ENCODE peak calls at places on chromosomes 4 and X, in four cellular contexts. J is stimulated activated CD8-positive, alpha-beta memory T cell treated with anti-CD3 and anti-CD28 coated beads, Interleukin-12 subunit alpha, Interleukin-12 subunit beta, amount 100 ng/mL, for 4 hours; P is lung microvascular endothelial cell; I is kidney. X is an unnamed sample.

GRCh38 chrX:123340691-123341090 is 156.6 kb downstream of the GRIA3 start:
- DNase-seq in J (no peak), P (no peak), I (no peak), X (no peak)

GRCh38 chr4:40363382-40363920 is 28.3 kb downstream of the CHRNA9 start:
- DNase-seq in J (no peak), P (no peak), I (no peak), X (no peak)

GRCh38 chrX:47502591-47503222 is 19.7 kb upstream of the ZNF41 start:
- DNase-seq in J (no peak), P (no peak), I (no peak), X (no peak)

GRCh38 chrX:19697416-19697815 is 182.1 kb upstream of the MAP3K15 start:
- DNase-seq in J (no peak), P (no peak), I (no peak), X (no peak)

GRCh38 chr4:32184186-32184585 is 1464.0 kb downstream of the PCDH7 start:
- DNase-seq in J (no peak), P (no peak), I (no peak), X (no peak)

GRCh38 chr4:76270776-76271175 is 19.3 kb downstream of the FAM47E start:
- DNase-seq in J (no peak), P (no peak), I (no peak), X (no peak)

GRCh38 chr4:27974339-27974738 is 1113.7 kb downstream of the STIM2 start:
- DNase-seq in J (no peak), P (no peak), I (no peak), X (no peak)

GRCh38 chr4:1265351-1265750 is 16.4 kb upstream of the CTBP1 start:
- DNase-seq in J (no peak), P (no peak), I (no peak), X (no peak)

GRCh38 chr4:151276787-151277557 is at the start of gene PRSS48:
- DNase-seq in J (no peak), P (peak), I (peak), X (peak)

GRCh38 chr4:145438298-145438697 is 43.4 kb upstream of the SMAD1 start:
- DNase-seq in J (no peak), P (no peak), I (no peak), X (no peak)

GRCh38 chr4:103079621-103080020 is 3.1 kb upstream of the SLC9B2 start:
- DNase-seq in J (no peak), P (no peak), I (no peak), X (no peak)

GRCh38 chr4:103098746-103099421 is 750 bp downstream of the BDH2 start:
- DNase-seq in J (no peak), P (peak), I (no peak), X (no peak)

GRCh38 chrX:119502727-119503483 is 34.7 kb downstream of the SLC25A5 start:
- DNase-seq in J (no peak), P (peak), I (no peak), X (no peak)

GRCh38 chrX:76253432-76253831 is 80.6 kb downstream of the PBDC1 start:
- DNase-seq in J (no peak), P (peak), I (no peak), X (no peak)

GRCh38 chr4:26323807-26324206 is 3.0 kb downstream of the RBPJ start:
- DNase-seq in J (no peak), P (no peak), I (no peak), X (no peak)

GRCh38 chrX:32839781-32840180 is 371.6 kb downstream of the DMD start:
- DNase-seq in J (no peak), P (no peak), I (no peak), X (no peak)

GRCh38 chrX:137427061-137427778 is 138.7 kb upstream of the ZIC3 start:
- DNase-seq in J (no peak), P (no peak), I (no peak), X (no peak)

GRCh38 chrX:99795495-99795894 is 614.6 kb downstream of the PCDH19 start:
- DNase-seq in J (no peak), P (no peak), I (no peak), X (no peak)

GRCh38 chr4:78417603-78418002 is 134.0 kb upstream of the ANXA3 start:
- DNase-seq in J (no peak), P (no peak), I (no peak), X (no peak)

GRCh38 chrX:3215249-3215648 is 131.2 kb downstream of the MXRA5 start:
- DNase-seq in J (no peak), P (no peak), I (no peak), X (no peak)

GRCh38 chrX:9682456-9682855 is 83.2 kb downstream of the GPR143 start:
- DNase-seq in J (no peak), P (peak), I (no peak), X (no peak)

GRCh38 chr4:6388713-6389112 is 83.7 kb downstream of the PPP2R2C start:
- DNase-seq in J (no peak), P (no peak), I (peak), X (no peak)

GRCh38 chr4:74370912-74371311 is 6.0 kb downstream of the EREG start:
- DNase-seq in J (no peak), P (peak), I (no peak), X (no peak)

GRCh38 chr4:158809611-158810486 is 41.0 kb downstream of the FNIP2 start:
- DNase-seq in J (no peak), P (peak), I (no peak), X (no peak)

GRCh38 chr4:182975806-182976205 is 58.6 kb upstream of the DCTD start:
- DNase-seq in J (no peak), P (peak), I (no peak), X (no peak)

GRCh38 chrX:49753691-49754090 is 57.9 kb upstream of the PAGE1 start:
- DNase-seq in J (no peak), P (no peak), I (no peak), X (no peak)

GRCh38 chr4:127141857-127142256 is 490.9 kb upstream of the INTU start:
- DNase-seq in J (no peak), P (no peak), I (no peak), X (no peak)

GRCh38 chr4:100738388-100739165 is 220.8 kb upstream of the EMCN start:
- DNase-seq in J (no peak), P (peak), I (no peak), X (no peak)

X was measured in Right ventricle myocardium inferior.